ENCODE peak calls at places on chromosomes 6 and 20, in seven cellular contexts. D, N, K, P, U, J and V are unnamed samples.

GRCh38 chr20:51679254-51679921 is 88.8 kb downstream of the ATP9A start:
- DNase-seq in D (no peak), N (no peak), K (no peak), P (no peak), U (no peak), J (no peak), V (peak; percentile 76)

GRCh38 chr6:98657764-98658163 is 176.6 kb upstream of the POU3F2 start:
- DNase-seq in D (no peak), N (no peak), K (peak; percentile 81), P (peak; percentile 64), U (peak; percentile 35), J (peak; percentile 59), V (peak; percentile 49)

GRCh38 chr6:159052720-159053119 is 7.9 kb upstream of the TAGAP start:
- DNase-seq in D (no peak), N (no peak), K (no peak), P (no peak), U (no peak), J (no peak), V (no peak)

GRCh38 chr6:126188271-126188909 is 151.5 kb upstream of the CENPW start:
- DNase-seq in D (no peak), N (no peak), K (no peak), P (peak; percentile 75), U (no peak), J (no peak), V (no peak)

GRCh38 chr6:135581211-135581610 is 83.7 kb upstream of the AHI1 start:
- DNase-seq in D (no peak), N (no peak), K (no peak), P (no peak), U (no peak), J (no peak), V (no peak)

GRCh38 chr20:34143951-34144350 is 31.9 kb upstream of the EIF2S2 start:
- DNase-seq in D (no peak), N (no peak), K (no peak), P (peak; percentile 14), U (no peak), J (no peak), V (no peak)

GRCh38 chr6:46160102-46160501 is 10.7 kb downstream of the ENPP5 start:
- DNase-seq in D (no peak), N (no peak), K (no peak), P (no peak), U (no peak), J (no peak), V (no peak)

GRCh38 chr20:33709398-33709797 is 10.7 kb downstream of the PXMP4 start:
- DNase-seq in D (peak; percentile 56), N (no peak), K (no peak), P (no peak), U (peak; percentile 19), J (no peak), V (no peak)

GRCh38 chr6:47363736-47364135 is 54.0 kb upstream of the TNFRSF21 start:
- DNase-seq in D (no peak), N (no peak), K (no peak), P (no peak), U (no peak), J (no peak), V (no peak)

GRCh38 chr6:20929283-20929682 is 395.0 kb downstream of the CDKAL1 start:
- DNase-seq in D (no peak), N (no peak), K (no peak), P (no peak), U (no peak), J (no peak), V (no peak)

GRCh38 chr20:31758521-31758920 is 19.4 kb downstream of the TPX2 start:
- DNase-seq in D (no peak), N (no peak), K (no peak), P (no peak), U (no peak), J (no peak), V (no peak)

GRCh38 chr6:2891768-2892170 is 11.3 kb downstream of the SERPINB9 start:
- DNase-seq in D (no peak), N (no peak), K (peak; percentile 49), P (no peak), U (peak; percentile 87), J (no peak), V (peak; percentile 66)

GRCh38 chr6:107154131-107154906 is 39.0 kb upstream of the BEND3 start:
- DNase-seq in D (no peak), N (no peak), K (peak; percentile 78), P (no peak), U (no peak), J (peak; percentile 27), V (no peak)

GRCh38 chr6:170159040-170159965 is 131.6 kb downstream of the DLL1 start:
- DNase-seq in D (peak; percentile 43), N (no peak), K (peak; percentile 38), P (no peak), U (no peak), J (no peak), V (no peak)

GRCh38 chr6:16470502-16471221 is 232.3 kb downstream of the GMPR start:
- DNase-seq in D (no peak), N (no peak), K (no peak), P (no peak), U (no peak), J (no peak), V (no peak)

GRCh38 chr6:6661684-6662083 is 73.2 kb downstream of the LY86 start:
- DNase-seq in D (peak; percentile 62), N (no peak), K (no peak), P (peak; percentile 91), U (no peak), J (no peak), V (peak; percentile 71)

GRCh38 chr6:154522576-154522975 is 12.1 kb upstream of the CNKSR3 start:
- DNase-seq in D (no peak), N (no peak), K (no peak), P (no peak), U (no peak), J (no peak), V (no peak)

GRCh38 chr20:23344336-23344735 is 6.3 kb upstream of the NXT1 start:
- DNase-seq in D (peak; percentile 69), N (no peak), K (no peak), P (no peak), U (no peak), J (no peak), V (no peak)

GRCh38 chr20:18805881-18806280 is 7.7 kb upstream of the SCP2D1 start:
- DNase-seq in D (no peak), N (no peak), K (no peak), P (peak; percentile 44), U (no peak), J (no peak), V (no peak)

GRCh38 chr6:8006208-8006607 is 58.0 kb downstream of the BLOC1S5 start:
- DNase-seq in D (peak; percentile 69), N (peak; percentile 27), K (no peak), P (peak; percentile 49), U (peak; percentile 15), J (no peak), V (no peak)

GRCh38 chr6:136549359-136550044 is 720 bp downstream of the MAP7 start:
- DNase-seq in D (peak; percentile 84), N (no peak), K (peak; percentile 83), P (peak; percentile 43), U (no peak), J (peak; percentile 11), V (peak; percentile 70)

GRCh38 chr20:50304501-50304856 is 113.8 kb downstream of the CEBPB start:
- DNase-seq in D (peak; percentile 73), N (no peak), K (peak; percentile 41), P (no peak), U (no peak), J (no peak), V (peak; percentile 79)

GRCh38 chr20:64119681-64120341 is 12.4 kb upstream of the NPBWR2 start:
- DNase-seq in D (no peak), N (peak; percentile 6), K (peak; percentile 50), P (no peak), U (peak; percentile 15), J (no peak), V (no peak)

GRCh38 chr20:59148713-59149493 is 14.7 kb upstream of the ZNF831 start:
- DNase-seq in D (no peak), N (no peak), K (no peak), P (no peak), U (peak; percentile 57), J (no peak), V (no peak)

GRCh38 chr6:128327890-128328289 is 192.5 kb downstream of the PTPRK start:
- DNase-seq in D (no peak), N (peak; percentile 3), K (peak; percentile 49), P (peak; percentile 38), U (peak; percentile 46), J (peak; percentile 18), V (peak; percentile 25)

GRCh38 chr6:150134280-150134920 is 8.4 kb upstream of the PPP1R14C start:
- DNase-seq in D (no peak), N (no peak), K (no peak), P (no peak), U (no peak), J (no peak), V (no peak)

GRCh38 chr6:44667226-44667625 is 279.7 kb downstream of the CDC5L start:
- DNase-seq in D (peak; percentile 89), N (peak; percentile 13), K (peak; percentile 94), P (peak; percentile 54), U (no peak), J (no peak), V (no peak)

GRCh38 chr6:161374971-161375873 is 101.4 kb upstream of the AGPAT4 start:
- DNase-seq in D (peak; percentile 89), N (no peak), K (peak; percentile 85), P (peak; percentile 50), U (no peak), J (peak; percentile 30), V (peak; percentile 36)
- TF ChIP-seq CTCF in D (peak; percentile 32), N (peak; percentile 15), K (peak; percentile 73), P (peak; percentile 31), U (no peak), J (no peak), V (no peak)

GRCh38 chr6:1498491-1499113 is 109.2 kb downstream of the FOXF2 start:
- DNase-seq in D (no peak), N (no peak), K (no peak), P (no peak), U (no peak), J (no peak), V (no peak)
- TF ChIP-seq CTCF in D (peak; percentile 27), N (peak; percentile 28), K (peak; percentile 56), P (no peak), U (no peak), J (no peak), V (no peak)

GRCh38 chr20:17659801-17660200 is 22.2 kb downstream of the RRBP1 start:
- DNase-seq in D (no peak), N (no peak), K (no peak), P (no peak), U (no peak), J (no peak), V (no peak)
- TF ChIP-seq CTCF in D (peak; percentile 11), N (peak; percentile 37), K (peak; percentile 48), P (no peak), U (no peak), J (peak; percentile 19), V (no peak)

DNA sequence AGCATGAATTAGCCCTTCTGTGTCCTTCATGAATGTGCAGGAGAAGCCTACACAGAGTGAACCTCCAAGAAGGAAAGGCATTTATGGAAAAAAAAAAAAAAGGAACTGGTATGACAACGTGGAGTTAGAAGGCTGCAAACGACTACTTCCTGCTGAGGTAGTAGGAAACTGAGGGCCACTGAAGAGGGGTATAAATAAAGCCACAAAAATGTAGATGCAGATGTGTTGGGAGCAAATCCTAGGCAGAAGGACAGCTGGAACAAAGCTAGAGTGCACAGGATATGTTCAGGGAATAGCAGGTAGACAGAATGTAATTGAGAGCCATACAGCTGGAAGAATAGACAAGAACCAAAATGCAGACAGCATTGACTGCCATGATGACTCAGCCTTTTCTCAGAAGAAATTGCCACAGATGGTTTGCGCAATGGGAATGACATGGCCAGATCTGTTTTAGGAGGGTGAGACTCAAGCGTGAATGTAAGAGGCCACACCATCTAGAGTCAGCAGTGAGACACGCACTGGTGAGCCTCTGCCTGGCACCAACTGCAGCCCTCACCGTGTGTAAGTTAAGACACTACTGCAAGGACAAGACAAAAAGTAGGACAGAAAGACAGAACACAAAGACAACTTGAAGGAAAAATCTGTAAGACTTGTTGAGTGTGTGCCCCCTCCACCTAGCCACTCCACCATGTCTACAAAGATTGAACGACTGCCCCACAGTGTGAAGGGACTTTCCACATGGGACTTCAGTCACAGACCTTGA is 79.8 kb downstream of the KIF13A start:
- DNase-seq in D (peak; percentile 69), N (peak; percentile 48), K (no peak), P (peak; percentile 99), U (peak; percentile 20), J (no peak), V (peak; percentile 29)
- TF ChIP-seq CTCF in D (peak; percentile 41), N (no peak), K (no peak), P (peak; percentile 28), U (no peak), J (no peak), V (no peak)